ENCODE peak calls at places on chromosome 14, in five cellular contexts. One of them, this sample, is unnamed.

GRCh38 chr14:105526781-105527380 is 498 bp downstream of the TMEM121 start:
- DNase-seq in K562: no peak
- DNase-seq in HepG2: no peak
- DNase-seq in GM12878: no peak
- DNase-seq in A549: no peak
- DNase-seq in this sample: peak

GRCh38 chr14:85038526-85038925 is 491.4 kb upstream of the FLRT2 start:
- DNase-seq in A549: no peak
- DNase-seq in HepG2: no peak
- DNase-seq in GM12878: no peak
- DNase-seq in K562: no peak
- DNase-seq in this sample: no peak

GRCh38 chr14:39431416-39432178 is 636 bp downstream of the FBXO33 start:
- DNase-seq in GM12878: no peak
- DNase-seq in K562: peak
- DNase-seq in HepG2: peak
- DNase-seq in A549: peak
- DNase-seq in this sample: peak

GRCh38 chr14:32372154-32372553 is 43.1 kb downstream of the AKAP6 start:
- DNase-seq in A549: no peak
- DNase-seq in K562: no peak
- DNase-seq in GM12878: no peak
- DNase-seq in HepG2: no peak
- DNase-seq in this sample: no peak

GRCh38 chr14:31893156-31893813 is 183.8 kb upstream of the ARHGAP5 start:
- DNase-seq in HepG2: no peak
- DNase-seq in K562: no peak
- DNase-seq in A549: no peak
- DNase-seq in GM12878: no peak
- DNase-seq in this sample: peak

GRCh38 chr14:85010186-85010585 is 519.8 kb upstream of the FLRT2 start:
- DNase-seq in K562: no peak
- DNase-seq in A549: no peak
- DNase-seq in HepG2: no peak
- DNase-seq in GM12878: no peak
- DNase-seq in this sample: no peak

GRCh38 chr14:41607966-41608663 is 1.4 kb downstream of the LRFN5 start:
- DNase-seq in HepG2: no peak
- DNase-seq in A549: no peak
- DNase-seq in K562: no peak
- DNase-seq in GM12878: no peak
- DNase-seq in this sample: peak

GRCh38 chr14:89401783-89402182 is 15.2 kb downstream of the FOXN3 start:
- DNase-seq in GM12878: no peak
- DNase-seq in HepG2: no peak
- DNase-seq in A549: no peak
- DNase-seq in K562: no peak
- DNase-seq in this sample: no peak

GRCh38 chr14:96164861-96165490 is 39.7 kb upstream of the BDKRB2 start:
- DNase-seq in K562: no peak
- DNase-seq in GM12878: no peak
- DNase-seq in HepG2: no peak
- DNase-seq in A549: no peak
- DNase-seq in this sample: no peak

GRCh38 chr14:62179367-62180018 is 417.3 kb downstream of the SNAPC1 start:
- DNase-seq in HepG2: peak
- DNase-seq in A549: peak
- DNase-seq in K562: peak
- DNase-seq in GM12878: peak
- DNase-seq in this sample: peak

GRCh38 chr14:62373889-62374394 is 611.7 kb downstream of the SNAPC1 start:
- DNase-seq in HepG2: no peak
- DNase-seq in GM12878: no peak
- DNase-seq in K562: no peak
- DNase-seq in A549: no peak
- DNase-seq in this sample: no peak

GRCh38 chr14:23252006-23252405 is 14.3 kb downstream of the RNF212B start:
- DNase-seq in A549: no peak
- DNase-seq in HepG2: no peak
- DNase-seq in K562: no peak
- DNase-seq in GM12878: no peak
- DNase-seq in this sample: peak

GRCh38 chr14:62807636-62808035 is 237.6 kb downstream of the KCNH5 start:
- DNase-seq in A549: no peak
- DNase-seq in K562: no peak
- DNase-seq in HepG2: no peak
- DNase-seq in GM12878: no peak
- DNase-seq in this sample: peak

GRCh38 chr14:104865069-104865630 is at the start of gene CEP170B:
- DNase-seq in GM12878: no peak
- DNase-seq in A549: peak
- DNase-seq in K562: peak
- DNase-seq in HepG2: no peak
- DNase-seq in this sample: peak

GRCh38 chr14:88791629-88792571 is 853 bp downstream of the EML5 start:
- DNase-seq in HepG2: no peak
- DNase-seq in K562: peak
- DNase-seq in A549: peak
- DNase-seq in GM12878: no peak
- DNase-seq in this sample: peak

GRCh38 chr14:73295198-73295796 is 58.0 kb downstream of the PAPLN start:
- DNase-seq in A549: peak
- DNase-seq in HepG2: peak
- DNase-seq in GM12878: no peak
- DNase-seq in K562: peak
- DNase-seq in this sample: peak

GRCh38 chr14:52395728-52396127 is 81.6 kb downstream of the PTGER2 start:
- DNase-seq in K562: no peak
- DNase-seq in GM12878: no peak
- DNase-seq in HepG2: no peak
- DNase-seq in A549: no peak
- DNase-seq in this sample: no peak

GRCh38 chr14:29278301-29278700 is 511.7 kb downstream of the FOXG1 start:
- DNase-seq in K562: no peak
- DNase-seq in HepG2: no peak
- DNase-seq in A549: no peak
- DNase-seq in GM12878: no peak
- DNase-seq in this sample: no peak

GRCh38 chr14:36222952-36223468 is 46.5 kb upstream of the PTCSC3 start:
- DNase-seq in K562: no peak
- DNase-seq in GM12878: no peak
- DNase-seq in A549: no peak
- DNase-seq in HepG2: no peak
- DNase-seq in this sample: peak

GRCh38 chr14:61644834-61645233 is 50.5 kb upstream of the HIF1A start:
- DNase-seq in GM12878: no peak
- DNase-seq in A549: no peak
- DNase-seq in K562: no peak
- DNase-seq in HepG2: no peak
- DNase-seq in this sample: peak

GRCh38 chr14:104202259-104203070 is 64.1 kb downstream of the KIF26A start:
- DNase-seq in A549: no peak
- DNase-seq in K562: no peak
- DNase-seq in HepG2: no peak
- DNase-seq in GM12878: no peak
- DNase-seq in this sample: no peak

DNA sequence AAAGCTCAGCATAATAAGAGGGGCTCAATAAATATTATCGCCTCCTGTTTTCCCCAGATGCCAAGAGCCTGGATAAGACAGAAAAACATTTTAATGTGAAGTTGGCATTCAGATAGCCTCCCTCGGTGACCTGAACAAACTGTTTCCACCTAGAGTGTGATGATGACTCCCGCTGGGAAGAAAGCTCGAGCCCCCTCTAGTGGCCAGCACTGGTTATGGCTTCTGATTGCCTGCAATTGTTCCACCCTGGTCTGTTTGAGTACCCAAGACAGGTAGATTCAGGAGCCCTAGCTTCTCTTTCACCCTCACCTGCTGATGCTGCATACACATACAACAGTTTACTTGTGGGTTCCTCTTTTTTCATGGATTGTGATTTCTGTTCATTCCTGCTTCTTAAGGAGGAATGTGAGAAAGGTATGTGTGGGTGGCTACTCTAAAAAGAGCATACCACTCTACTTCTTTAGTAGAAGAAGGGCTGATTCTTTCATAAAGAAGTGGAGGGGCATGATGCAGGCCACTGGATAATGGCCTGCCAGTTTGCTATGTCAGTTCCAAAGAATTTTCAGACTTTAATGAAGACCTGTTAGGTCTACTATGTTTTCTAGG is 6.4 kb downstream of the ERG28 start:
- DNase-seq in K562: peak
- DNase-seq in GM12878: peak
- DNase-seq in A549: peak
- DNase-seq in HepG2: peak
- DNase-seq in this sample: peak
- TF ChIP-seq JUNB in K562: no peak
- TF ChIP-seq JUNB in GM12878: no peak
- TF ChIP-seq JUNB in A549: no peak
- TF ChIP-seq JUNB in HepG2: no peak
- TF ChIP-seq JUNB in this sample: no peak

DNA sequence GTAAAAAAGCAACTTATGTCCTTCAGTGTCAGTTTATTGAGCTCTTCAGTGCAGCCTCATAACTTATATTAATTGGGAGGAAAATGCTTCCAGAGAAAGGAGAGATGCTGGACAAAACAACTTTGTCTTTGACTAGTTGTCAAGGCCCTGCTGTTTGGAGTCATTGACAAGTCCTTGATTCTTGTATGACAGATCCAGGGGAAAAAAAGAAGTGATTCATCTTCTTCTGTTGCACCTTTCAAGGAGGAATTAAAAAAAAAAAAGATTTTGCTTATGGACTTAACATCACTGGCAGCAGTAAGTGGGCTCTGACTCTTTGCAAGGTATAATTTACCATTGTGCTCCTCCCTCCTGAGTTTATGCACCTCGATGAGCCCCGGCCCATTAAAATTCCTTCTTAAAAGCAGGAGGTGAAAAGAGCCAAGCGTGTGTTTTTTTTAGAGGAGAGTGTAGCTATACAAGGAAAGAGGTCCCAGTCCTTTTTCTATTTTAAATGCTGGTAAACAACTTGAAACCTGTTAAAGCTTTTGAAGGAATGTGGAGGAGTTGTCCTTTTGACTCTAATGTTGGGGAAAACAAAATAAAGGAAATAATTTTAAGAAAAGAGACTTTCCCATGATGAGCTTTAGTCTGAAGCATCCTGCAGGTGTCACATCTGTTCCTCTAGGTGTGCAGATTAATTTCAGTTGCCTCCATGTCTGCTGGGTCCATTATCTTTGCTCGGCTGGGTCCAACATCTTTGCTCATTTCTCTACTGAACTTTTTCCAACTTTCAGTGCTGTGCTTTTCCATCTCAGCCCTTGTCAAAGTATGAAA is 431.6 kb downstream of the RAD51B start:
- DNase-seq in GM12878: no peak
- DNase-seq in A549: no peak
- DNase-seq in K562: no peak
- DNase-seq in HepG2: no peak
- DNase-seq in this sample: peak
- TF ChIP-seq CTCF in GM12878: peak
- TF ChIP-seq CTCF in A549: peak
- TF ChIP-seq CTCF in K562: no peak
- TF ChIP-seq CTCF in HepG2: no peak
- TF ChIP-seq CTCF in this sample: peak

DNA sequence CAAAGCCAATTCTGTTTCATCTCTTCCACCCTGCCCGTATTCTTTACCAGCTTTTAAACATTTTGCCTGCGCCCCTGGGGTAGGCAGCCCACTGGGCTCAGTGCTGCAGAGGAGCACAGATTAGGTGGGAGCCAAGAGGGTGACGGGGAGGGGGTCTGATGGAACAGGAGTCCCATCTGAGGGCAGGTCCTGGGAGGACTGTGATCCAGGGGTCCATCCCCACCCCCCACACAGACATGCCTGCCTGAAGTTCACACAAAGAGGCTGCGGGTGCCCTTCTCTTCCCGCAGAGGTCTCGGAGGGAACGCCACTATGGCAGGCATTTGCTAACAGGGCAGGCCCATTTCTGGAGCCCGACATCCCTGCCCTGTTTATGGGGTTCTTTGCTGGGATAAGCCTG is 12.7 kb downstream of the VASH1 start:
- DNase-seq in HepG2: no peak
- DNase-seq in K562: no peak
- DNase-seq in A549: no peak
- DNase-seq in GM12878: no peak
- DNase-seq in this sample: no peak
- H3K27ac ChIP-seq in HepG2: no peak
- H3K27ac ChIP-seq in K562: no peak
- H3K27ac ChIP-seq in A549: peak
- H3K27ac ChIP-seq in GM12878: no peak
- H3K27ac ChIP-seq in this sample: no peak

GRCh38 chr14:92248638-92249037 is 74.3 kb upstream of the SLC24A4 start:
- DNase-seq in K562: no peak
- DNase-seq in GM12878: no peak
- DNase-seq in HepG2: no peak
- DNase-seq in A549: no peak
- DNase-seq in this sample: no peak
- TF ChIP-seq JUNB in K562: no peak
- TF ChIP-seq JUNB in GM12878: no peak
- TF ChIP-seq JUNB in HepG2: no peak
- TF ChIP-seq JUNB in A549: no peak
- TF ChIP-seq JUNB in this sample: no peak